ENCODE peak calls at places on chromosomes 5 and 9, in five cellular contexts. One of them, this sample, is unnamed.

GRCh38 chr9:137382444-137382727 is 40.6 kb downstream of the EXD3 start:
- DNase-seq in A549: no peak
- DNase-seq in left lung: no peak
- DNase-seq in pancreas: no peak
- DNase-seq in mammary epithelial cell: no peak
- DNase-seq in this sample: peak; percentile 6

GRCh38 chr5:66710557-66710956 is 114.4 kb downstream of the MAST4 start:
- DNase-seq in A549: no peak
- DNase-seq in left lung: no peak
- DNase-seq in pancreas: no peak
- DNase-seq in mammary epithelial cell: peak; percentile 7
- DNase-seq in this sample: no peak

GRCh38 chr9:90393355-90394152 is 249.1 kb downstream of the DIRAS2 start:
- DNase-seq in A549: no peak
- DNase-seq in left lung: no peak
- DNase-seq in pancreas: no peak
- DNase-seq in mammary epithelial cell: no peak
- DNase-seq in this sample: no peak

GRCh38 chr9:76206821-76207220 is 187.4 kb downstream of the RFK start:
- DNase-seq in A549: no peak
- DNase-seq in left lung: no peak
- DNase-seq in pancreas: no peak
- DNase-seq in mammary epithelial cell: no peak
- DNase-seq in this sample: peak; percentile 17

GRCh38 chr9:38318755-38319495 is 73.6 kb upstream of the ALDH1B1 start:
- DNase-seq in A549: no peak
- DNase-seq in left lung: no peak
- DNase-seq in pancreas: peak; percentile 33
- DNase-seq in mammary epithelial cell: peak; percentile 30
- DNase-seq in this sample: no peak

GRCh38 chr9:123049589-123050222 is 16.2 kb downstream of the GPR21 start:
- DNase-seq in A549: no peak
- DNase-seq in left lung: no peak
- DNase-seq in pancreas: peak; percentile 39
- DNase-seq in mammary epithelial cell: no peak
- DNase-seq in this sample: no peak

GRCh38 chr5:143244000-143244736 is 159.3 kb downstream of the NR3C1 start:
- DNase-seq in A549: peak; percentile 81
- DNase-seq in left lung: no peak
- DNase-seq in pancreas: peak; percentile 18
- DNase-seq in mammary epithelial cell: peak; percentile 95
- DNase-seq in this sample: no peak

GRCh38 chr5:13946111-13946510 is 1.6 kb upstream of the DNAH5 start:
- DNase-seq in A549: no peak
- DNase-seq in left lung: no peak
- DNase-seq in pancreas: no peak
- DNase-seq in mammary epithelial cell: peak; percentile 63
- DNase-seq in this sample: no peak

GRCh38 chr5:100690036-100690560 is 154.9 kb downstream of the FAM174A start:
- DNase-seq in A549: no peak
- DNase-seq in left lung: no peak
- DNase-seq in pancreas: no peak
- DNase-seq in mammary epithelial cell: no peak
- DNase-seq in this sample: no peak

GRCh38 chr5:16934123-16934522 is 2.0 kb downstream of the MYO10 start:
- DNase-seq in A549: peak; percentile 84
- DNase-seq in left lung: no peak
- DNase-seq in pancreas: peak; percentile 56
- DNase-seq in mammary epithelial cell: peak; percentile 68
- DNase-seq in this sample: peak; percentile 90

GRCh38 chr5:16934669-16935068 is 1.4 kb downstream of the MYO10 start:
- DNase-seq in A549: no peak
- DNase-seq in left lung: no peak
- DNase-seq in pancreas: no peak
- DNase-seq in mammary epithelial cell: peak; percentile 30
- DNase-seq in this sample: no peak

GRCh38 chr5:16936150-16937022 is at the start of gene MYO10:
- DNase-seq in A549: peak; percentile 69
- DNase-seq in left lung: peak; percentile 96
- DNase-seq in pancreas: peak; percentile 73
- DNase-seq in mammary epithelial cell: peak; percentile 74
- DNase-seq in this sample: peak; percentile 93

GRCh38 chr5:16937023-16937379 is 913 bp upstream of the MYO10 start:
- DNase-seq in A549: no peak
- DNase-seq in left lung: no peak
- DNase-seq in pancreas: peak; percentile 69
- DNase-seq in mammary epithelial cell: peak; percentile 87
- DNase-seq in this sample: no peak

DNA sequence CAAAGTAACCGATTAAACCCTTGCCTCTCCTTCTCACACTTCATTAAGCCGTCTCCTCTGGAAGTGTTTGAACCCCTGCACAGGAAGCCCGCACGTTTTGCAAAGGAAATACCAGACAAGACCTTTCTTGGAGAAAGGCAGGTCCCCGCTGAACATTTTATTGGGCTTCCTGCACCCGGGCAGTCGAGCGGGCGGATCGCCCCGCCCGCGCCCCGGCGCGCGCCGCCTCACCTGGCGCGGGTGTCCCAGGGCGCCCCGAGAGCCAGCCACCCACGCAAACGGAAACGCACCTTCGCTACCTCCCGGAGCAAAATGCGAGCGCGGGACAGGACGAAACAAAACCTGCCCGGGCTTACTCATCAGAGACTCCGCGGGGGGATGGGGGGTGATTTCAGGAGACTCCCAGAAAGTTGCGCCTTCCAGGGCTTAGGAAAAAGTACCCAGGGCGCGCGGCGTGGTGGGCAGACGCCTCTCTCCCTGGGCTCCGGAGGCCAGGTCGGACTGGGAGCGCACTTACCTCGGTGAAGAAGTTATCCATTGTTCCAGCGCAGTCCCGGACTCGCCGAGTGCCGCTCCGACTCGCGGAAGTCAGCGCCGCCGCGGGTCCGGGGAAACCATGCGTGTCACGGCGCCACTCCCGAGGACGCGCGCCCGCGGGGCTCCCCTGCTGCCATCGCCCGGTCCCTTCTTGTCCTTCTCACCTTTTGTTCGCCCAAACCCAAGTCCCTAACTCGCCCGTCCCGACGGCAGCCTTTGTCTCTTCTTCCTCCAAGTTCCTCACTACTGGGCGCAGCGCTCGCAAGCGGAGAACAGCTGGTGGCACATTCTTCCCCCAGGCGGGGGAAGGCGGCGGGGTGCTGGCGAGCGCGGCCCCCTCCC is 578 bp downstream of the MYO10 start:
- DNase-seq in A549: peak; percentile 41
- DNase-seq in left lung: peak; percentile 81
- DNase-seq in pancreas: peak; percentile 52
- DNase-seq in mammary epithelial cell: peak; percentile 90
- DNase-seq in this sample: peak; percentile 31
- H3K27ac ChIP-seq in A549: peak overlapping the region; percentile 95
- H3K27ac ChIP-seq in left lung: peak overlapping the region; percentile 82
- H3K27ac ChIP-seq in pancreas: peak overlapping the region; percentile 82
- H3K27ac ChIP-seq in mammary epithelial cell: peak overlapping the region; percentile 95
- H3K27ac ChIP-seq in this sample: peak overlapping the region; percentile 89

GRCh38 chr5:158430166-158430828 is 571.4 kb upstream of the CLINT1 start:
- DNase-seq in A549: no peak
- DNase-seq in left lung: no peak
- DNase-seq in pancreas: no peak
- DNase-seq in mammary epithelial cell: no peak
- DNase-seq in this sample: no peak
- H3K27ac ChIP-seq in A549: no peak overlapping the region
- H3K27ac ChIP-seq in left lung: no peak overlapping the region
- H3K27ac ChIP-seq in pancreas: no peak overlapping the region
- H3K27ac ChIP-seq in mammary epithelial cell: no peak overlapping the region
- H3K27ac ChIP-seq in this sample: no peak overlapping the region

DNA sequence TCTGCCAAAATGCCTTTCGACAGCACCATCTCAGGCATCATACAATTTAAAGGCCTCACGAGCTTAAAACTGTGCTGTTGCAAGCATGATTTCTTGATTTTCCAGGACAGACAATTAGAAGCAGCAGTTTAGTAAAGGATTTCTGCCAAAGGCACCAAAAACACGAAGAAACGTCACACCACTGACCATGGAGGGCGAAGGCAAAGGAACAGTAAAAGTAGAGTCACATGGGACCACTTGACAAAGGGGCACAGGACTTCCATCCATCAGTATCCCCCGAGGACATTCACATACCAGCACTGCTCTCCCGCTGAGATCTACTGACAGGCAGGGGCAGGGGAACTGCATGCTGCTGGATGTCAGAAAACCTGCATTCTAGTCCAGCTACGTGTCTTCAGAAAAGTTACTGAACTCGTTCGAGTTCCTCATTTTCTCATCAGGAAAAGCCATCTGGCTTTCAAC is 70.4 kb upstream of the FBXW11 start:
- DNase-seq in A549: no peak
- DNase-seq in left lung: no peak
- DNase-seq in pancreas: no peak
- DNase-seq in mammary epithelial cell: no peak
- DNase-seq in this sample: no peak
- H3K27ac ChIP-seq in A549: no peak overlapping the region
- H3K27ac ChIP-seq in left lung: no peak overlapping the region
- H3K27ac ChIP-seq in pancreas: no peak overlapping the region
- H3K27ac ChIP-seq in mammary epithelial cell: no peak overlapping the region
- H3K27ac ChIP-seq in this sample: no peak overlapping the region

DNA sequence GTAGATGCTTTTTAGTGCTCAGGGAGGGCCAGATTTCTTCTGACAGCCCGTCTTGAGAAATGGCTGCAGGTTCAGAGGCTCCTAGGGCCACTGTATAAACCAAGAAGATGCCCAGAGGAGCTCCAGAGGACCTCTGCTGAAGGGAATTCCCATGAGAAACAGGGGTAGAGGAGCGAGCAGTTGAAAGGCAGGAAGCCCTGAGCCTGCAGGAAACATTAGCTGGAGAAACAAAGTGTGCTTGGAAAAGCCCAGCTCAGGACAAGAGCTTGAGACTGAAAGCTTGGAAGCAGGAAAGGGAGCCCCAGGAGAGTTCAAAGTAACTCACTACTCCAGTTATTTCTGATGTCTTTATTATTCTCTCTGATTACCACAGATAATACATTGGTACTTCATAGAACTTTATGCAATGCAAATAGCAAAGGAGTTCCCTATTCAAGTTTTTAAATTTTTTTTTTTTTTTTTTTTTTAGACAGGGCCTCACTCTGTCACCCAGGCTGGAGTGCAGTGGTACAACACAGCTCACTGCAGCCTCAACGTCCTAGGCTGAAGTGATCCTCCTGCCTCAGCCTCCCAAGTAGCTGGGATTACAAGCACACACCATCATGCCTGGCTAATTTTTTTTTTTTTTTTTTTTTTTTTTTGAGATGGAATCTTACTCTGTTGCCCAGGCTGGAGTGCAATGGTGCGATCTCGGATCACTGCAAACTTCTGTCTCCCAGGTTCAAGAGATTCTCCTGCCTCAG is 16.5 kb downstream of the HBEGF start:
- DNase-seq in A549: no peak
- DNase-seq in left lung: no peak
- DNase-seq in pancreas: no peak
- DNase-seq in mammary epithelial cell: no peak
- DNase-seq in this sample: no peak
- H3K27ac ChIP-seq in A549: peak overlapping the region; percentile 17
- H3K27ac ChIP-seq in left lung: no peak overlapping the region
- H3K27ac ChIP-seq in pancreas: no peak overlapping the region
- H3K27ac ChIP-seq in mammary epithelial cell: no peak overlapping the region
- H3K27ac ChIP-seq in this sample: no peak overlapping the region

GRCh38 chr9:114172981-114173833 is 17.9 kb downstream of the COL27A1 start:
- DNase-seq in A549: no peak
- DNase-seq in left lung: no peak
- DNase-seq in pancreas: no peak
- DNase-seq in mammary epithelial cell: peak; percentile 52
- DNase-seq in this sample: no peak
- H3K27ac ChIP-seq in A549: peak overlapping the region; percentile 29
- H3K27ac ChIP-seq in left lung: no peak overlapping the region
- H3K27ac ChIP-seq in pancreas: no peak overlapping the region
- H3K27ac ChIP-seq in mammary epithelial cell: no peak overlapping the region
- H3K27ac ChIP-seq in this sample: no peak overlapping the region

DNA sequence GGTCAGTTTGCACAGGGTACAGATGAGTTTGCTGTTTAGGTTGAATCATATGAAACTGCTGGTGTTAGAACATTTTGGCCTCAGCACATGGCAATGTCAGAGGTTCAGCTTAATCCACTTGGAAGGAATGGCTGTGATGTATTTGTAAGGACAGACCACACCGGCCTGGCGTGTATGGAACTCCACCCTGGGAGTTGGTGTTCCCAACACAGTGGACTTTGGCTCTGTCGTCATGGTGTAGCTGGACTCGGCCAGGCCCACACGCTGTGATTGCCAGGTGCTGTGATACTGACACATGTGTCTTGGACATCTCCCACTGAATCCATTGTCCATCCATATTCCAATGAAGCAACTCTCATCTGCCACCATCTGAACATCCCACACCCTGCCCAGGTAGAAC is 90.3 kb downstream of the ZNF618 start:
- DNase-seq in A549: no peak
- DNase-seq in left lung: no peak
- DNase-seq in pancreas: no peak
- DNase-seq in mammary epithelial cell: no peak
- DNase-seq in this sample: no peak
- H3K27ac ChIP-seq in A549: no peak overlapping the region
- H3K27ac ChIP-seq in left lung: no peak overlapping the region
- H3K27ac ChIP-seq in pancreas: no peak overlapping the region
- H3K27ac ChIP-seq in mammary epithelial cell: no peak overlapping the region
- H3K27ac ChIP-seq in this sample: no peak overlapping the region

DNA sequence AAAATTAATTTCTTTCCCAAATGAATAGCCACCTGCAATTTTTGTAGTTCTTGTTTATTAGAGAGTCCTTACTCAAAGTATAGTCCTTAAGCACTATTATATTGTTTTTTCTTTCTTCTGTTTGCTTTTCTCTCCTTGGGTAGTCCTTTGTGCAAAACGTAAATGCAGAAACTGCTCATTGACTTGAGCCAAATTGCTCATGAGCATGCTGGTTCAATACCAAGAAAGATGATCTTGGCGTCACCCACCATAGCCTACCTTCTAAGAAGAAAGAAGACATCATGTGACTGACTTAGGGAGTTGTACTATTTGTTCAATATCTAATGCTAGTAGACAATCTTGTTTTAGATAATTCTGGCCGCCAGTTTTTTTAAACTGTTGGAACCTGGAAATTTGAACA is 248.8 kb upstream of the DMRT1 start:
- DNase-seq in A549: no peak
- DNase-seq in left lung: no peak
- DNase-seq in pancreas: no peak
- DNase-seq in mammary epithelial cell: no peak
- DNase-seq in this sample: no peak
- H3K27ac ChIP-seq in A549: no peak overlapping the region
- H3K27ac ChIP-seq in left lung: no peak overlapping the region
- H3K27ac ChIP-seq in pancreas: no peak overlapping the region
- H3K27ac ChIP-seq in mammary epithelial cell: no peak overlapping the region
- H3K27ac ChIP-seq in this sample: no peak overlapping the region

GRCh38 chr9:88322906-88323566 is 65.2 kb upstream of the SPIN1 start:
- DNase-seq in A549: no peak
- DNase-seq in left lung: no peak
- DNase-seq in pancreas: no peak
- DNase-seq in mammary epithelial cell: peak; percentile 55
- DNase-seq in this sample: no peak
- H3K27ac ChIP-seq in A549: no peak overlapping the region
- H3K27ac ChIP-seq in left lung: no peak overlapping the region
- H3K27ac ChIP-seq in pancreas: no peak overlapping the region
- H3K27ac ChIP-seq in mammary epithelial cell: no peak overlapping the region
- H3K27ac ChIP-seq in this sample: no peak overlapping the region

DNA sequence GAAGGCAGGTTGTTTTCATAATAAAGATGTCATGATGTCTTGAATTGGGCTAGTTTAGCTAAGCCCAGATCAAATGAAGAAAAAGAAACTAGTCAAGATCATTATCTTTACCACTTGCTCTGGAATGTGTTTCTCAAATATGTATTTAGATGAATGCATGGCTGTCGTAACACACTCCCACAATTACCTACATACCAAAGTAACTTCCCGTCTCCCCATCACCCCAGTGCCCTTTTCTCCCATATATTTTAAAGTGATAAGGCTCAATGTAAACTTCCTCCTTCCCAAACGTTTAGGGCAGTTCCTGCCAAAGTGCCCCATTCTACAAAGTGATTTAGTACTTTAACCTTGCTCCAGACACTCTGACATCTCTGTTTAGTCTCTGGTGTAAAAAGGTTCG is 61.4 kb downstream of the SLC1A3 start:
- DNase-seq in A549: no peak
- DNase-seq in left lung: no peak
- DNase-seq in pancreas: no peak
- DNase-seq in mammary epithelial cell: no peak
- DNase-seq in this sample: no peak
- H3K27ac ChIP-seq in A549: no peak overlapping the region
- H3K27ac ChIP-seq in left lung: no peak overlapping the region
- H3K27ac ChIP-seq in pancreas: no peak overlapping the region
- H3K27ac ChIP-seq in mammary epithelial cell: no peak overlapping the region
- H3K27ac ChIP-seq in this sample: no peak overlapping the region

This sample was measured in WERI-Rb-1.